ENCODE peak calls at places on chromosomes 12 and 14, in ten cellular contexts. One of them, this sample, is unnamed.

GRCh38 chr12:24398605-24399004 is 449.1 kb upstream of the SOX5 start:
- DNase-seq in tibial artery: no peak
- DNase-seq in Panc1: no peak
- DNase-seq in IMR-90: peak; percentile 15
- DNase-seq in retinal pigment epithelial cell: no peak
- DNase-seq in cardiac muscle cell: no peak
- DNase-seq in A673: no peak
- DNase-seq in bronchial epithelial cell: no peak
- DNase-seq in PC-3: no peak
- DNase-seq in OCI-LY7: no peak
- DNase-seq in this sample: no peak

GRCh38 chr14:43778607-43778955 is 728.5 kb downstream of the FSCB start:
- DNase-seq in OCI-LY7: no peak
- DNase-seq in Panc1: no peak
- DNase-seq in retinal pigment epithelial cell: no peak
- DNase-seq in A673: no peak
- DNase-seq in tibial artery: no peak
- DNase-seq in bronchial epithelial cell: no peak
- DNase-seq in cardiac muscle cell: no peak
- DNase-seq in IMR-90: no peak
- DNase-seq in PC-3: peak; percentile 48
- DNase-seq in this sample: no peak

GRCh38 chr12:113040722-113041168 is 15.8 kb upstream of the DTX1 start:
- DNase-seq in bronchial epithelial cell: peak; percentile 98
- DNase-seq in Panc1: no peak
- DNase-seq in tibial artery: peak; percentile 84
- DNase-seq in A673: peak; percentile 34
- DNase-seq in OCI-LY7: no peak
- DNase-seq in cardiac muscle cell: no peak
- DNase-seq in IMR-90: peak; percentile 43
- DNase-seq in PC-3: peak; percentile 92
- DNase-seq in retinal pigment epithelial cell: peak; percentile 55
- DNase-seq in this sample: peak; percentile 70

GRCh38 chr12:104953323-104953722 is 4.8 kb downstream of the SLC41A2 start:
- DNase-seq in A673: no peak
- DNase-seq in Panc1: no peak
- DNase-seq in cardiac muscle cell: no peak
- DNase-seq in PC-3: peak; percentile 19
- DNase-seq in OCI-LY7: no peak
- DNase-seq in retinal pigment epithelial cell: peak; percentile 34
- DNase-seq in IMR-90: no peak
- DNase-seq in tibial artery: no peak
- DNase-seq in bronchial epithelial cell: no peak
- DNase-seq in this sample: no peak

GRCh38 chr12:79512068-79512467 is 178.7 kb downstream of the PAWR start:
- DNase-seq in Panc1: no peak
- DNase-seq in OCI-LY7: no peak
- DNase-seq in IMR-90: no peak
- DNase-seq in tibial artery: no peak
- DNase-seq in cardiac muscle cell: no peak
- DNase-seq in bronchial epithelial cell: no peak
- DNase-seq in retinal pigment epithelial cell: no peak
- DNase-seq in A673: peak; percentile 48
- DNase-seq in PC-3: peak; percentile 38
- DNase-seq in this sample: no peak

GRCh38 chr12:122067966-122068365 is 10.6 kb upstream of the MLXIP start:
- DNase-seq in bronchial epithelial cell: no peak
- DNase-seq in A673: no peak
- DNase-seq in cardiac muscle cell: no peak
- DNase-seq in OCI-LY7: peak; percentile 90
- DNase-seq in retinal pigment epithelial cell: no peak
- DNase-seq in Panc1: no peak
- DNase-seq in IMR-90: peak; percentile 89
- DNase-seq in PC-3: no peak
- DNase-seq in tibial artery: peak; percentile 82
- DNase-seq in this sample: no peak

GRCh38 chr14:36996133-36996856 is 176.1 kb downstream of the SLC25A21 start:
- DNase-seq in PC-3: peak; percentile 91
- DNase-seq in bronchial epithelial cell: peak; percentile 85
- DNase-seq in A673: no peak
- DNase-seq in Panc1: no peak
- DNase-seq in retinal pigment epithelial cell: no peak
- DNase-seq in OCI-LY7: no peak
- DNase-seq in IMR-90: peak; percentile 68
- DNase-seq in cardiac muscle cell: no peak
- DNase-seq in tibial artery: no peak
- DNase-seq in this sample: no peak

GRCh38 chr12:68837215-68837614 is 29.2 kb downstream of the MDM2 start:
- DNase-seq in tibial artery: no peak
- DNase-seq in IMR-90: no peak
- DNase-seq in OCI-LY7: no peak
- DNase-seq in cardiac muscle cell: no peak
- DNase-seq in PC-3: no peak
- DNase-seq in Panc1: no peak
- DNase-seq in bronchial epithelial cell: no peak
- DNase-seq in retinal pigment epithelial cell: no peak
- DNase-seq in A673: no peak
- DNase-seq in this sample: no peak

GRCh38 chr12:16880864-16881285 is 274.9 kb upstream of the LMO3 start:
- DNase-seq in Panc1: no peak
- DNase-seq in retinal pigment epithelial cell: peak; percentile 34
- DNase-seq in cardiac muscle cell: peak; percentile 14
- DNase-seq in PC-3: no peak
- DNase-seq in bronchial epithelial cell: no peak
- DNase-seq in A673: peak; percentile 25
- DNase-seq in IMR-90: no peak
- DNase-seq in OCI-LY7: no peak
- DNase-seq in tibial artery: no peak
- DNase-seq in this sample: no peak

GRCh38 chr12:43988838-43989560 is 153.1 kb downstream of the TMEM117 start:
- DNase-seq in IMR-90: peak; percentile 55
- DNase-seq in Panc1: no peak
- DNase-seq in cardiac muscle cell: no peak
- DNase-seq in bronchial epithelial cell: peak; percentile 74
- DNase-seq in retinal pigment epithelial cell: no peak
- DNase-seq in PC-3: peak; percentile 57
- DNase-seq in tibial artery: no peak
- DNase-seq in A673: no peak
- DNase-seq in OCI-LY7: no peak
- DNase-seq in this sample: no peak

GRCh38 chr12:72272731-72273498 is 745 bp downstream of the TRHDE start:
- DNase-seq in A673: peak; percentile 54
- DNase-seq in IMR-90: peak; percentile 58
- DNase-seq in retinal pigment epithelial cell: no peak
- DNase-seq in PC-3: peak; percentile 21
- DNase-seq in Panc1: no peak
- DNase-seq in cardiac muscle cell: peak; percentile 27
- DNase-seq in tibial artery: peak; percentile 60
- DNase-seq in OCI-LY7: no peak
- DNase-seq in bronchial epithelial cell: no peak
- DNase-seq in this sample: no peak

GRCh38 chr12:80714846-80715245 is 1.9 kb upstream of the MYF5 start:
- DNase-seq in retinal pigment epithelial cell: no peak
- DNase-seq in PC-3: no peak
- DNase-seq in A673: no peak
- DNase-seq in cardiac muscle cell: no peak
- DNase-seq in OCI-LY7: no peak
- DNase-seq in bronchial epithelial cell: no peak
- DNase-seq in Panc1: no peak
- DNase-seq in tibial artery: no peak
- DNase-seq in IMR-90: no peak
- DNase-seq in this sample: no peak

GRCh38 chr12:80716711-80717469 is at the start of gene MYF5:
- DNase-seq in A673: no peak
- DNase-seq in retinal pigment epithelial cell: no peak
- DNase-seq in tibial artery: no peak
- DNase-seq in Panc1: no peak
- DNase-seq in IMR-90: no peak
- DNase-seq in bronchial epithelial cell: no peak
- DNase-seq in OCI-LY7: no peak
- DNase-seq in PC-3: no peak
- DNase-seq in cardiac muscle cell: no peak
- DNase-seq in this sample: no peak

GRCh38 chr12:80713419-80713818 is 3.3 kb upstream of the MYF5 start:
- DNase-seq in IMR-90: no peak
- DNase-seq in cardiac muscle cell: no peak
- DNase-seq in retinal pigment epithelial cell: no peak
- DNase-seq in A673: no peak
- DNase-seq in Panc1: no peak
- DNase-seq in bronchial epithelial cell: no peak
- DNase-seq in OCI-LY7: no peak
- DNase-seq in tibial artery: no peak
- DNase-seq in PC-3: no peak
- DNase-seq in this sample: no peak

GRCh38 chr12:80714055-80714454 is 2.7 kb upstream of the MYF5 start:
- DNase-seq in bronchial epithelial cell: no peak
- DNase-seq in A673: no peak
- DNase-seq in IMR-90: peak; percentile 14
- DNase-seq in PC-3: no peak
- DNase-seq in retinal pigment epithelial cell: no peak
- DNase-seq in OCI-LY7: no peak
- DNase-seq in tibial artery: no peak
- DNase-seq in Panc1: no peak
- DNase-seq in cardiac muscle cell: peak; percentile 60
- DNase-seq in this sample: no peak

GRCh38 chr12:80715850-80716249 is 862 bp upstream of the MYF5 start:
- DNase-seq in PC-3: no peak
- DNase-seq in cardiac muscle cell: no peak
- DNase-seq in IMR-90: no peak
- DNase-seq in Panc1: no peak
- DNase-seq in OCI-LY7: no peak
- DNase-seq in A673: no peak
- DNase-seq in retinal pigment epithelial cell: no peak
- DNase-seq in bronchial epithelial cell: no peak
- DNase-seq in tibial artery: no peak
- DNase-seq in this sample: no peak
- H3K4me3 ChIP-seq in PC-3: no peak overlapping the region
- H3K4me3 ChIP-seq in cardiac muscle cell: no peak overlapping the region
- H3K4me3 ChIP-seq in IMR-90: no peak overlapping the region
- H3K4me3 ChIP-seq in Panc1: no peak overlapping the region
- H3K4me3 ChIP-seq in OCI-LY7: no peak overlapping the region
- H3K4me3 ChIP-seq in A673: no peak overlapping the region
- H3K4me3 ChIP-seq in retinal pigment epithelial cell: no peak overlapping the region
- H3K4me3 ChIP-seq in bronchial epithelial cell: no peak overlapping the region
- H3K4me3 ChIP-seq in tibial artery: no peak overlapping the region
- H3K4me3 ChIP-seq in this sample: no peak overlapping the region

GRCh38 chr12:128969480-128970055 is 116.3 kb downstream of the GLT1D1 start:
- DNase-seq in Panc1: no peak
- DNase-seq in retinal pigment epithelial cell: no peak
- DNase-seq in bronchial epithelial cell: no peak
- DNase-seq in OCI-LY7: peak; percentile 52
- DNase-seq in cardiac muscle cell: peak; percentile 67
- DNase-seq in A673: peak; percentile 25
- DNase-seq in IMR-90: no peak
- DNase-seq in PC-3: peak; percentile 52
- DNase-seq in tibial artery: peak; percentile 46
- DNase-seq in this sample: no peak
- TF ChIP-seq CTCF in Panc1: peak; percentile 86
- TF ChIP-seq CTCF in retinal pigment epithelial cell: peak; percentile 60
- TF ChIP-seq CTCF in bronchial epithelial cell: no peak
- TF ChIP-seq CTCF in OCI-LY7: peak; percentile 75
- TF ChIP-seq CTCF in cardiac muscle cell: no peak
- TF ChIP-seq CTCF in A673: peak; percentile 49
- TF ChIP-seq CTCF in IMR-90: no peak
- TF ChIP-seq CTCF in PC-3: peak; percentile 64
- TF ChIP-seq CTCF in tibial artery: no peak
- TF ChIP-seq CTCF in this sample: no peak

GRCh38 chr12:130011611-130012385 is 108.0 kb upstream of the TMEM132D start:
- DNase-seq in OCI-LY7: no peak
- DNase-seq in tibial artery: no peak
- DNase-seq in A673: no peak
- DNase-seq in cardiac muscle cell: no peak
- DNase-seq in retinal pigment epithelial cell: no peak
- DNase-seq in Panc1: no peak
- DNase-seq in PC-3: no peak
- DNase-seq in bronchial epithelial cell: no peak
- DNase-seq in IMR-90: no peak
- DNase-seq in this sample: no peak

GRCh38 chr12:130016986-130017385 is 113.2 kb upstream of the TMEM132D start:
- DNase-seq in IMR-90: no peak
- DNase-seq in bronchial epithelial cell: no peak
- DNase-seq in tibial artery: no peak
- DNase-seq in PC-3: no peak
- DNase-seq in OCI-LY7: no peak
- DNase-seq in A673: no peak
- DNase-seq in cardiac muscle cell: no peak
- DNase-seq in retinal pigment epithelial cell: no peak
- DNase-seq in Panc1: no peak
- DNase-seq in this sample: no peak

GRCh38 chr12:130016194-130016593 is 112.4 kb upstream of the TMEM132D start:
- DNase-seq in tibial artery: no peak
- DNase-seq in PC-3: no peak
- DNase-seq in IMR-90: no peak
- DNase-seq in Panc1: no peak
- DNase-seq in cardiac muscle cell: no peak
- DNase-seq in retinal pigment epithelial cell: no peak
- DNase-seq in A673: no peak
- DNase-seq in OCI-LY7: no peak
- DNase-seq in bronchial epithelial cell: no peak
- DNase-seq in this sample: no peak

GRCh38 chr12:130013771-130014484 is 110.1 kb upstream of the TMEM132D start:
- DNase-seq in retinal pigment epithelial cell: no peak
- DNase-seq in OCI-LY7: peak; percentile 29
- DNase-seq in cardiac muscle cell: peak; percentile 80
- DNase-seq in PC-3: peak; percentile 57
- DNase-seq in bronchial epithelial cell: peak; percentile 15
- DNase-seq in tibial artery: no peak
- DNase-seq in Panc1: peak; percentile 35
- DNase-seq in A673: peak; percentile 67
- DNase-seq in IMR-90: no peak
- DNase-seq in this sample: peak; percentile 7

GRCh38 chr12:130014485-130014807 is 110.6 kb upstream of the TMEM132D start:
- DNase-seq in tibial artery: no peak
- DNase-seq in cardiac muscle cell: peak; percentile 43
- DNase-seq in PC-3: no peak
- DNase-seq in A673: no peak
- DNase-seq in bronchial epithelial cell: peak; percentile 4
- DNase-seq in OCI-LY7: no peak
- DNase-seq in Panc1: no peak
- DNase-seq in retinal pigment epithelial cell: no peak
- DNase-seq in IMR-90: no peak
- DNase-seq in this sample: no peak
- H3K4me3 ChIP-seq in tibial artery: no peak overlapping the region
- H3K4me3 ChIP-seq in cardiac muscle cell: no peak overlapping the region
- H3K4me3 ChIP-seq in PC-3: no peak overlapping the region
- H3K4me3 ChIP-seq in A673: no peak overlapping the region
- H3K4me3 ChIP-seq in bronchial epithelial cell: no peak overlapping the region
- H3K4me3 ChIP-seq in OCI-LY7: no peak overlapping the region
- H3K4me3 ChIP-seq in Panc1: no peak overlapping the region
- H3K4me3 ChIP-seq in retinal pigment epithelial cell: no peak overlapping the region
- H3K4me3 ChIP-seq in IMR-90: no peak overlapping the region
- H3K4me3 ChIP-seq in this sample: no peak overlapping the region

GRCh38 chr12:125185740-125186470 is 120.7 kb downstream of the AACS start:
- DNase-seq in retinal pigment epithelial cell: no peak
- DNase-seq in A673: peak; percentile 92
- DNase-seq in bronchial epithelial cell: peak; percentile 33
- DNase-seq in PC-3: peak; percentile 80
- DNase-seq in IMR-90: peak; percentile 44
- DNase-seq in OCI-LY7: peak; percentile 88
- DNase-seq in cardiac muscle cell: peak; percentile 92
- DNase-seq in Panc1: no peak
- DNase-seq in tibial artery: peak; percentile 74
- DNase-seq in this sample: no peak
- TF ChIP-seq CTCF in retinal pigment epithelial cell: peak; percentile 20
- TF ChIP-seq CTCF in A673: no peak
- TF ChIP-seq CTCF in bronchial epithelial cell: peak; percentile 9
- TF ChIP-seq CTCF in PC-3: no peak
- TF ChIP-seq CTCF in IMR-90: peak; percentile 45
- TF ChIP-seq CTCF in OCI-LY7: peak; percentile 54
- TF ChIP-seq CTCF in cardiac muscle cell: peak; percentile 20
- TF ChIP-seq CTCF in Panc1: peak; percentile 89
- TF ChIP-seq CTCF in tibial artery: peak; percentile 31
- TF ChIP-seq CTCF in this sample: peak; percentile 11

This sample was measured in HFF-Myc.